ENCODE peak calls at places on chromosomes 12 and 14, in six cellular contexts. One of them, this sample, is unnamed.

GRCh38 chr14:67618617-67619063 is 1.1 kb upstream of the ARG2 start:
- DNase-seq in H9: no peak
- DNase-seq in GM20000: peak
- DNase-seq in Calu3: peak
- DNase-seq in ovary: no peak
- DNase-seq in right lobe of liver: no peak
- DNase-seq in this sample: no peak

GRCh38 chr12:124491310-124491709 is 76.1 kb downstream of the NCOR2 start:
- DNase-seq in right lobe of liver: no peak
- DNase-seq in GM20000: no peak
- DNase-seq in Calu3: no peak
- DNase-seq in ovary: no peak
- DNase-seq in H9: no peak
- DNase-seq in this sample: no peak

GRCh38 chr12:68803948-68804653 is 3.9 kb upstream of the MDM2 start:
- DNase-seq in GM20000: no peak
- DNase-seq in H9: no peak
- DNase-seq in right lobe of liver: no peak
- DNase-seq in Calu3: no peak
- DNase-seq in ovary: no peak
- DNase-seq in this sample: no peak

GRCh38 chr14:90758959-90759358 is 57.3 kb downstream of the TTC7B start:
- DNase-seq in right lobe of liver: peak
- DNase-seq in GM20000: peak
- DNase-seq in H9: no peak
- DNase-seq in Calu3: no peak
- DNase-seq in ovary: peak
- DNase-seq in this sample: no peak

GRCh38 chr14:100640481-100641273 is 53.5 kb upstream of the BEGAIN start:
- DNase-seq in H9: no peak
- DNase-seq in Calu3: no peak
- DNase-seq in GM20000: peak
- DNase-seq in right lobe of liver: no peak
- DNase-seq in ovary: no peak
- DNase-seq in this sample: no peak

GRCh38 chr12:63995512-63995911 is 151.0 kb downstream of the SRGAP1 start:
- DNase-seq in ovary: no peak
- DNase-seq in GM20000: no peak
- DNase-seq in Calu3: no peak
- DNase-seq in right lobe of liver: no peak
- DNase-seq in H9: no peak
- DNase-seq in this sample: no peak

GRCh38 chr12:4041191-4041885 is 168.1 kb upstream of the PARP11 start:
- DNase-seq in ovary: no peak
- DNase-seq in H9: no peak
- DNase-seq in Calu3: no peak
- DNase-seq in right lobe of liver: no peak
- DNase-seq in GM20000: no peak
- DNase-seq in this sample: no peak

GRCh38 chr12:51077930-51078329 is 5.5 kb downstream of the CSRNP2 start:
- DNase-seq in ovary: no peak
- DNase-seq in H9: no peak
- DNase-seq in Calu3: no peak
- DNase-seq in GM20000: no peak
- DNase-seq in right lobe of liver: no peak
- DNase-seq in this sample: no peak

GRCh38 chr14:102991376-102991775 is 66.0 kb downstream of the CDC42BPB start:
- DNase-seq in right lobe of liver: no peak
- DNase-seq in ovary: no peak
- DNase-seq in GM20000: no peak
- DNase-seq in Calu3: no peak
- DNase-seq in H9: no peak
- DNase-seq in this sample: no peak

GRCh38 chr14:29900609-29901350 is 26.9 kb downstream of the PRKD1 start:
- DNase-seq in ovary: no peak
- DNase-seq in right lobe of liver: no peak
- DNase-seq in H9: no peak
- DNase-seq in Calu3: no peak
- DNase-seq in GM20000: no peak
- DNase-seq in this sample: no peak

GRCh38 chr12:20631711-20632110 is 63.4 kb upstream of the SLCO1C1 start:
- DNase-seq in H9: no peak
- DNase-seq in ovary: no peak
- DNase-seq in right lobe of liver: no peak
- DNase-seq in GM20000: no peak
- DNase-seq in Calu3: no peak
- DNase-seq in this sample: no peak

GRCh38 chr12:79661629-79662028 is 29.1 kb downstream of the PAWR start:
- DNase-seq in H9: no peak
- DNase-seq in Calu3: no peak
- DNase-seq in GM20000: no peak
- DNase-seq in ovary: no peak
- DNase-seq in right lobe of liver: no peak
- DNase-seq in this sample: no peak

GRCh38 chr12:6772331-6772695 is at the start of gene LAG3:
- DNase-seq in GM20000: peak
- DNase-seq in ovary: peak
- DNase-seq in H9: no peak
- DNase-seq in right lobe of liver: no peak
- DNase-seq in Calu3: no peak
- DNase-seq in this sample: no peak

GRCh38 chr12:46492471-46493351 is 120.1 kb upstream of the SLC38A2 start:
- DNase-seq in H9: no peak
- DNase-seq in Calu3: peak
- DNase-seq in GM20000: no peak
- DNase-seq in right lobe of liver: peak
- DNase-seq in ovary: peak
- DNase-seq in this sample: no peak

GRCh38 chr12:113172185-113172584 is 13.1 kb downstream of the DDX54 start:
- DNase-seq in right lobe of liver: no peak
- DNase-seq in ovary: no peak
- DNase-seq in H9: no peak
- DNase-seq in Calu3: no peak
- DNase-seq in GM20000: no peak
- DNase-seq in this sample: no peak

GRCh38 chr12:50825372-50825838 is 17.3 kb upstream of the TMPRSS12 start:
- DNase-seq in H9: no peak
- DNase-seq in Calu3: no peak
- DNase-seq in GM20000: peak
- DNase-seq in right lobe of liver: no peak
- DNase-seq in ovary: no peak
- DNase-seq in this sample: no peak

GRCh38 chr12:28622416-28622815 is 432.2 kb downstream of the CCDC91 start:
- DNase-seq in H9: no peak
- DNase-seq in GM20000: no peak
- DNase-seq in ovary: no peak
- DNase-seq in Calu3: no peak
- DNase-seq in right lobe of liver: no peak
- DNase-seq in this sample: no peak

GRCh38 chr12:3054993-3055711 is 22.0 kb upstream of the TSPAN9 start:
- DNase-seq in H9: no peak
- DNase-seq in ovary: no peak
- DNase-seq in Calu3: no peak
- DNase-seq in GM20000: no peak
- DNase-seq in right lobe of liver: no peak
- DNase-seq in this sample: no peak

GRCh38 chr12:118307069-118307954 is 65.4 kb downstream of the TAOK3 start:
- DNase-seq in right lobe of liver: no peak
- DNase-seq in GM20000: peak
- DNase-seq in ovary: peak
- DNase-seq in Calu3: no peak
- DNase-seq in H9: no peak
- DNase-seq in this sample: no peak

GRCh38 chr14:58501214-58501816 is 73.8 kb downstream of the KIAA0586 start:
- DNase-seq in GM20000: peak
- DNase-seq in right lobe of liver: no peak
- DNase-seq in ovary: peak
- DNase-seq in Calu3: peak
- DNase-seq in H9: no peak
- DNase-seq in this sample: no peak

GRCh38 chr14:76977793-76978730 is 50.4 kb downstream of the IRF2BPL start:
- DNase-seq in right lobe of liver: no peak
- DNase-seq in GM20000: peak
- DNase-seq in ovary: peak
- DNase-seq in Calu3: no peak
- DNase-seq in H9: no peak
- DNase-seq in this sample: no peak

GRCh38 chr12:120078868-120079267 is 37.7 kb downstream of the RAB35 start:
- DNase-seq in Calu3: no peak
- DNase-seq in H9: no peak
- DNase-seq in ovary: no peak
- DNase-seq in GM20000: no peak
- DNase-seq in right lobe of liver: no peak
- DNase-seq in this sample: no peak

GRCh38 chr14:106277503-106277902 is 751.1 kb downstream of the TMEM121 start:
- DNase-seq in H9: no peak
- DNase-seq in ovary: no peak
- DNase-seq in Calu3: peak
- DNase-seq in right lobe of liver: no peak
- DNase-seq in GM20000: peak
- DNase-seq in this sample: no peak

GRCh38 chr12:98909749-98910148 is 264.7 kb downstream of the APAF1 start:
- DNase-seq in GM20000: no peak
- DNase-seq in right lobe of liver: no peak
- DNase-seq in Calu3: no peak
- DNase-seq in ovary: no peak
- DNase-seq in H9: peak
- DNase-seq in this sample: no peak

GRCh38 chr14:64625363-64626232 is 75.8 kb downstream of the PPP1R36 start:
- DNase-seq in right lobe of liver: peak
- DNase-seq in ovary: no peak
- DNase-seq in H9: no peak
- DNase-seq in GM20000: no peak
- DNase-seq in Calu3: no peak
- DNase-seq in this sample: no peak

GRCh38 chr14:64623576-64624165 is 73.9 kb downstream of the PPP1R36 start:
- DNase-seq in Calu3: no peak
- DNase-seq in GM20000: no peak
- DNase-seq in ovary: no peak
- DNase-seq in H9: no peak
- DNase-seq in right lobe of liver: no peak
- DNase-seq in this sample: no peak

GRCh38 chr14:64630778-64631177 is 73.4 kb upstream of the PLEKHG3 start:
- DNase-seq in GM20000: no peak
- DNase-seq in ovary: no peak
- DNase-seq in right lobe of liver: peak
- DNase-seq in Calu3: no peak
- DNase-seq in H9: no peak
- DNase-seq in this sample: no peak

GRCh38 chr14:64632056-64632455 is 72.2 kb upstream of the PLEKHG3 start:
- DNase-seq in Calu3: no peak
- DNase-seq in right lobe of liver: no peak
- DNase-seq in GM20000: no peak
- DNase-seq in ovary: no peak
- DNase-seq in H9: no peak
- DNase-seq in this sample: no peak

DNA sequence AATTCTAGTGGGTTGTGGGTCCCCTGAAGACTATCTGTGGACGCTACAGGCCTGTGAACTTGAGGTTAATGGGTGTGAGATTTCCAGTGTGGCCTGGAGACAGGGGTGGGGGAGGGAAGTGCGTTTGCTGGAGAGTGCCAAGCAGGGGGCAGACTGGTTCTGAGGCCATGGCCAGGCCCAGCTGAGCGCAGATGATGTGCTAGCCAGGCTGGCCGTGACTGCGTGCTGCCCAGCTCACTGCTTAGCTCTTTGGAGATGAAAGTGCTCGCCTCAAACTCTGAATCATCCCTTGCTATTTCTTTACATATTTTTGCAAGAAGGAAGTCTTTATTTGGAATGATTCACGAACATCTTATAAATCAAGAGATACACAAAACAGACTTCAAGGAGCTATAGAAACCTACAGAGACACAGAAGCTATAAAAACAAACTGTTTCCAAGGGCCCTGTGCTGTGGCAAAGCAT is 75.3 kb upstream of the PLEKHG3 start:
- DNase-seq in GM20000: no peak
- DNase-seq in right lobe of liver: no peak
- DNase-seq in H9: no peak
- DNase-seq in ovary: no peak
- DNase-seq in Calu3: no peak
- DNase-seq in this sample: no peak
- TF ChIP-seq CTCF in GM20000: no peak
- TF ChIP-seq CTCF in right lobe of liver: no peak
- TF ChIP-seq CTCF in H9: no peak
- TF ChIP-seq CTCF in ovary: no peak
- TF ChIP-seq CTCF in Calu3: no peak
- TF ChIP-seq CTCF in this sample: peak

GRCh38 chr12:104456417-104456949 is at the start of gene CHST11:
- DNase-seq in Calu3: peak
- DNase-seq in right lobe of liver: peak
- DNase-seq in ovary: peak
- DNase-seq in H9: peak
- DNase-seq in GM20000: peak
- DNase-seq in this sample: no peak
- TF ChIP-seq CTCF in Calu3: no peak
- TF ChIP-seq CTCF in right lobe of liver: peak
- TF ChIP-seq CTCF in ovary: peak
- TF ChIP-seq CTCF in H9: peak
- TF ChIP-seq CTCF in GM20000: no peak
- TF ChIP-seq CTCF in this sample: peak

GRCh38 chr14:94161979-94162378 is 12.1 kb upstream of the PPP4R4 start:
- DNase-seq in GM20000: no peak
- DNase-seq in H9: no peak
- DNase-seq in Calu3: no peak
- DNase-seq in ovary: no peak
- DNase-seq in right lobe of liver: no peak
- DNase-seq in this sample: no peak
- TF ChIP-seq CTCF in GM20000: no peak
- TF ChIP-seq CTCF in H9: no peak
- TF ChIP-seq CTCF in Calu3: no peak
- TF ChIP-seq CTCF in ovary: no peak
- TF ChIP-seq CTCF in right lobe of liver: no peak
- TF ChIP-seq CTCF in this sample: no peak

DNA sequence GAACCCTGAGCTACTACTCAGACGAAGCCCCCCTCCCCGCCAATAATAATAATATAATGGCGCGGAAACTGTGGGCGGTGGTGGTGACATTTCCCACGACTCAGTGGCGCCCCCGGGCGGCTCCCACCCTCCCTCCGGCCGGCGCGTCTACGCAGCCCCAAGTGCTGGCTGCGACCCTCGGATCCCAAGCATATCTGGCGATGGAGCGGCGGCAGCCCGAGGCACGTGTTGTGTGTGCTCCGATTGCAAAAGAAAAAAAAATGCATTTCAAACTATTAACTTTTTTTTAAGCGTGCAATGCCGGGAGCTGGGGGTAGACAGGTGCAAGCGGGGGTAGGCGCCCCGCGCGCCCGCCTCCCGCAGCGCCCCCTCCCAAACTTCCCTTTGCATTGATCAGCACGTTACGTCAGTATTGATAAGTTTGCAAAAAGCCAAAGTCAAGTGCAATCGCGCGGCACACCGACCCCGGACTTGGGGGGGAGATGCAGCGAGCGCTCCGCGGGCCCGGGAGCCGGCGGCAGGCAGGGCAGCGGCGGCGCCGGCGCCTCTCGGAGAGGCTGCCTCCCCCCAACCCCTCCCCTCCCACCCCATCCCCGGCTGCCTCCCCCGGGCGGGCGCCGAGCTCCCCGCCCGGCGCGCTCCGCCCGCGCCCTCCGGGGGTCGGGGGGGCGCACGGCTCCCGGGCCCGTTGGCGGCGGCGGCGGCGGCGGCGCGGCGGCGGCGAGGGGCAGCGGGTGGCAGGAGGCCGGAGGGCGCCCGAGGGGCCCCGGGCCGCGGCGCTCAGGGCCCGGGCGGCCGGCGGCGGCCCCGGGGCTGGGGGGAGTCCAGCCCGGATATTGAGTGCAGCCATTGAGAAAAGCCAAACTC is 113.1 kb upstream of the MYL2 start:
- DNase-seq in Calu3: no peak
- DNase-seq in H9: peak
- DNase-seq in GM20000: no peak
- DNase-seq in ovary: no peak
- DNase-seq in right lobe of liver: no peak
- DNase-seq in this sample: no peak
- TF ChIP-seq CTCF in Calu3: peak
- TF ChIP-seq CTCF in H9: peak
- TF ChIP-seq CTCF in GM20000: peak
- TF ChIP-seq CTCF in ovary: no peak
- TF ChIP-seq CTCF in right lobe of liver: peak
- TF ChIP-seq CTCF in this sample: peak